ENCODE peak calls at places on chromosomes 7 and 10, in nine cellular contexts. One of them, this sample, is unnamed.

GRCh38 chr7:115417662-115418061 is 495.8 kb downstream of the MDFIC start:
- DNase-seq in fibroblast of mammary gland: no peak
- DNase-seq in HepG2: no peak
- DNase-seq in brain microvascular endothelial cell: no peak
- DNase-seq in colonic mucosa: no peak
- DNase-seq in body of pancreas: no peak
- DNase-seq in AG09309: no peak
- DNase-seq in astrocyte: no peak
- DNase-seq in H1: no peak
- DNase-seq in this sample: no peak

GRCh38 chr7:120502132-120502531 is 229.2 kb downstream of the KCND2 start:
- DNase-seq in fibroblast of mammary gland: no peak
- DNase-seq in HepG2: no peak
- DNase-seq in brain microvascular endothelial cell: no peak
- DNase-seq in colonic mucosa: no peak
- DNase-seq in body of pancreas: no peak
- DNase-seq in AG09309: no peak
- DNase-seq in astrocyte: no peak
- DNase-seq in H1: no peak
- DNase-seq in this sample: no peak

GRCh38 chr7:131586259-131586658 is 29.8 kb upstream of the PODXL start:
- DNase-seq in fibroblast of mammary gland: no peak
- DNase-seq in HepG2: no peak
- DNase-seq in brain microvascular endothelial cell: no peak
- DNase-seq in colonic mucosa: peak
- DNase-seq in body of pancreas: peak
- DNase-seq in AG09309: no peak
- DNase-seq in astrocyte: no peak
- DNase-seq in H1: no peak
- DNase-seq in this sample: no peak

GRCh38 chr10:59898125-59898835 is 8.1 kb downstream of the CCDC6 start:
- DNase-seq in fibroblast of mammary gland: no peak
- DNase-seq in HepG2: no peak
- DNase-seq in brain microvascular endothelial cell: no peak
- DNase-seq in colonic mucosa: no peak
- DNase-seq in body of pancreas: no peak
- DNase-seq in AG09309: no peak
- DNase-seq in astrocyte: no peak
- DNase-seq in H1: no peak
- DNase-seq in this sample: no peak

GRCh38 chr10:62038609-62039190 is 137.2 kb downstream of the ARID5B start:
- DNase-seq in fibroblast of mammary gland: peak
- DNase-seq in HepG2: peak
- DNase-seq in brain microvascular endothelial cell: peak
- DNase-seq in colonic mucosa: peak
- DNase-seq in body of pancreas: peak
- DNase-seq in AG09309: no peak
- DNase-seq in astrocyte: peak
- DNase-seq in H1: no peak
- DNase-seq in this sample: no peak

GRCh38 chr7:139230078-139230477 is 959 bp upstream of the UBN2 start:
- DNase-seq in fibroblast of mammary gland: no peak
- DNase-seq in HepG2: peak
- DNase-seq in brain microvascular endothelial cell: no peak
- DNase-seq in colonic mucosa: no peak
- DNase-seq in body of pancreas: no peak
- DNase-seq in AG09309: no peak
- DNase-seq in astrocyte: no peak
- DNase-seq in H1: no peak
- DNase-seq in this sample: no peak

GRCh38 chr7:47422631-47423030 is 159.3 kb downstream of the TNS3 start:
- DNase-seq in fibroblast of mammary gland: no peak
- DNase-seq in HepG2: no peak
- DNase-seq in brain microvascular endothelial cell: no peak
- DNase-seq in colonic mucosa: no peak
- DNase-seq in body of pancreas: no peak
- DNase-seq in AG09309: no peak
- DNase-seq in astrocyte: peak
- DNase-seq in H1: no peak
- DNase-seq in this sample: no peak

GRCh38 chr7:12111461-12112405 is 99.4 kb upstream of the TMEM106B start:
- DNase-seq in fibroblast of mammary gland: peak
- DNase-seq in HepG2: no peak
- DNase-seq in brain microvascular endothelial cell: no peak
- DNase-seq in colonic mucosa: no peak
- DNase-seq in body of pancreas: peak
- DNase-seq in AG09309: no peak
- DNase-seq in astrocyte: peak
- DNase-seq in H1: peak
- DNase-seq in this sample: no peak

GRCh38 chr7:104230606-104231005 is 22.8 kb upstream of the ORC5 start:
- DNase-seq in fibroblast of mammary gland: peak
- DNase-seq in HepG2: no peak
- DNase-seq in brain microvascular endothelial cell: no peak
- DNase-seq in colonic mucosa: no peak
- DNase-seq in body of pancreas: no peak
- DNase-seq in AG09309: no peak
- DNase-seq in astrocyte: peak
- DNase-seq in H1: no peak
- DNase-seq in this sample: no peak

GRCh38 chr7:133480868-133481267 is 228.0 kb downstream of the EXOC4 start:
- DNase-seq in fibroblast of mammary gland: no peak
- DNase-seq in HepG2: no peak
- DNase-seq in brain microvascular endothelial cell: no peak
- DNase-seq in colonic mucosa: no peak
- DNase-seq in body of pancreas: no peak
- DNase-seq in AG09309: no peak
- DNase-seq in astrocyte: no peak
- DNase-seq in H1: no peak
- DNase-seq in this sample: no peak

GRCh38 chr7:37108615-37109014 is 340.0 kb downstream of the ELMO1 start:
- DNase-seq in fibroblast of mammary gland: no peak
- DNase-seq in HepG2: no peak
- DNase-seq in brain microvascular endothelial cell: no peak
- DNase-seq in colonic mucosa: no peak
- DNase-seq in body of pancreas: no peak
- DNase-seq in AG09309: no peak
- DNase-seq in astrocyte: no peak
- DNase-seq in H1: no peak
- DNase-seq in this sample: no peak

GRCh38 chr10:5447071-5447470 is 34.7 kb downstream of the NET1 start:
- DNase-seq in fibroblast of mammary gland: peak
- DNase-seq in HepG2: no peak
- DNase-seq in brain microvascular endothelial cell: no peak
- DNase-seq in colonic mucosa: no peak
- DNase-seq in body of pancreas: no peak
- DNase-seq in AG09309: no peak
- DNase-seq in astrocyte: peak
- DNase-seq in H1: no peak
- DNase-seq in this sample: no peak

GRCh38 chr7:1884583-1885350 is 214.7 kb downstream of the ELFN1 start:
- DNase-seq in fibroblast of mammary gland: peak
- DNase-seq in HepG2: no peak
- DNase-seq in brain microvascular endothelial cell: no peak
- DNase-seq in colonic mucosa: no peak
- DNase-seq in body of pancreas: no peak
- DNase-seq in AG09309: no peak
- DNase-seq in astrocyte: no peak
- DNase-seq in H1: no peak
- DNase-seq in this sample: no peak

GRCh38 chr10:110493832-110494426 is 3.8 kb upstream of the DUSP5 start:
- DNase-seq in fibroblast of mammary gland: peak
- DNase-seq in HepG2: no peak
- DNase-seq in brain microvascular endothelial cell: no peak
- DNase-seq in colonic mucosa: no peak
- DNase-seq in body of pancreas: no peak
- DNase-seq in AG09309: no peak
- DNase-seq in astrocyte: no peak
- DNase-seq in H1: no peak
- DNase-seq in this sample: no peak

GRCh38 chr10:110497438-110498086 is at the start of gene DUSP5:
- DNase-seq in fibroblast of mammary gland: peak
- DNase-seq in HepG2: peak
- DNase-seq in brain microvascular endothelial cell: peak
- DNase-seq in colonic mucosa: peak
- DNase-seq in body of pancreas: peak
- DNase-seq in AG09309: peak
- DNase-seq in astrocyte: peak
- DNase-seq in H1: peak
- DNase-seq in this sample: no peak

GRCh38 chr10:110494532-110494931 is 3.2 kb upstream of the DUSP5 start:
- DNase-seq in fibroblast of mammary gland: peak
- DNase-seq in HepG2: no peak
- DNase-seq in brain microvascular endothelial cell: no peak
- DNase-seq in colonic mucosa: no peak
- DNase-seq in body of pancreas: no peak
- DNase-seq in AG09309: no peak
- DNase-seq in astrocyte: no peak
- DNase-seq in H1: no peak
- DNase-seq in this sample: no peak

GRCh38 chr10:110496553-110497437 is 912 bp upstream of the DUSP5 start:
- DNase-seq in fibroblast of mammary gland: no peak
- DNase-seq in HepG2: no peak
- DNase-seq in brain microvascular endothelial cell: peak
- DNase-seq in colonic mucosa: no peak
- DNase-seq in body of pancreas: no peak
- DNase-seq in AG09309: no peak
- DNase-seq in astrocyte: no peak
- DNase-seq in H1: no peak
- DNase-seq in this sample: no peak

GRCh38 chr10:110495731-110496552 is 1.8 kb upstream of the DUSP5 start:
- DNase-seq in fibroblast of mammary gland: peak
- DNase-seq in HepG2: no peak
- DNase-seq in brain microvascular endothelial cell: peak
- DNase-seq in colonic mucosa: no peak
- DNase-seq in body of pancreas: no peak
- DNase-seq in AG09309: peak
- DNase-seq in astrocyte: peak
- DNase-seq in H1: no peak
- DNase-seq in this sample: no peak
- H3K4me3 ChIP-seq in fibroblast of mammary gland: peak
- H3K4me3 ChIP-seq in HepG2: no peak
- H3K4me3 ChIP-seq in brain microvascular endothelial cell: peak
- H3K4me3 ChIP-seq in colonic mucosa: no peak
- H3K4me3 ChIP-seq in body of pancreas: no peak
- H3K4me3 ChIP-seq in AG09309: peak
- H3K4me3 ChIP-seq in astrocyte: peak
- H3K4me3 ChIP-seq in H1: peak
- H3K4me3 ChIP-seq in this sample: peak

GRCh38 chr10:69087600-69088470 is at the start of gene SRGN:
- DNase-seq in fibroblast of mammary gland: peak
- DNase-seq in HepG2: no peak
- DNase-seq in brain microvascular endothelial cell: peak
- DNase-seq in colonic mucosa: peak
- DNase-seq in body of pancreas: peak
- DNase-seq in AG09309: peak
- DNase-seq in astrocyte: peak
- DNase-seq in H1: no peak
- DNase-seq in this sample: no peak

GRCh38 chr10:69086131-69086530 is 1.8 kb upstream of the SRGN start:
- DNase-seq in fibroblast of mammary gland: peak
- DNase-seq in HepG2: no peak
- DNase-seq in brain microvascular endothelial cell: no peak
- DNase-seq in colonic mucosa: no peak
- DNase-seq in body of pancreas: no peak
- DNase-seq in AG09309: no peak
- DNase-seq in astrocyte: no peak
- DNase-seq in H1: no peak
- DNase-seq in this sample: no peak

GRCh38 chr10:69088801-69089501 is 1.0 kb downstream of the SRGN start:
- DNase-seq in fibroblast of mammary gland: peak
- DNase-seq in HepG2: no peak
- DNase-seq in brain microvascular endothelial cell: peak
- DNase-seq in colonic mucosa: no peak
- DNase-seq in body of pancreas: peak
- DNase-seq in AG09309: no peak
- DNase-seq in astrocyte: peak
- DNase-seq in H1: no peak
- DNase-seq in this sample: no peak

GRCh38 chr10:69089638-69090599 is 2.0 kb downstream of the SRGN start:
- DNase-seq in fibroblast of mammary gland: peak
- DNase-seq in HepG2: no peak
- DNase-seq in brain microvascular endothelial cell: peak
- DNase-seq in colonic mucosa: peak
- DNase-seq in body of pancreas: peak
- DNase-seq in AG09309: no peak
- DNase-seq in astrocyte: peak
- DNase-seq in H1: no peak
- DNase-seq in this sample: no peak

DNA sequence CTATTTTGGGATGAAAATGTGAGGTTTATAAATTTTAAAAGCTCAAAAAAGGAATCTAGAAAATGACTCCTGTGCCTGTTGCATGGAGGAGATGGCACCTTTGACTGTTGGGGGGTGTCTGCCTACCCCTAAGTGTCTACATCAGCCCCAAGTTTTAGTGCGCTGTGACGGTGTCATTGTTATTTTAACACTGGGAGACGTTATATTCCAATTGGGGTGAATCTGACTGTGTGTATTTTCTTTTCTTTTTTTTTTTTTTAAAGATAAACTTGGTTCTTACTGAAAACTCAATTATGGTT is 517 bp downstream of the SRGN start:
- DNase-seq in fibroblast of mammary gland: no peak
- DNase-seq in HepG2: no peak
- DNase-seq in brain microvascular endothelial cell: no peak
- DNase-seq in colonic mucosa: no peak
- DNase-seq in body of pancreas: no peak
- DNase-seq in AG09309: no peak
- DNase-seq in astrocyte: no peak
- DNase-seq in H1: no peak
- DNase-seq in this sample: no peak
- H3K4me3 ChIP-seq in fibroblast of mammary gland: peak
- H3K4me3 ChIP-seq in HepG2: no peak
- H3K4me3 ChIP-seq in brain microvascular endothelial cell: peak
- H3K4me3 ChIP-seq in colonic mucosa: peak
- H3K4me3 ChIP-seq in body of pancreas: no peak
- H3K4me3 ChIP-seq in AG09309: peak
- H3K4me3 ChIP-seq in astrocyte: peak
- H3K4me3 ChIP-seq in H1: no peak
- H3K4me3 ChIP-seq in this sample: no peak

GRCh38 chr7:38312776-38313175 is 39.3 kb upstream of the TARP start:
- DNase-seq in fibroblast of mammary gland: no peak
- DNase-seq in HepG2: no peak
- DNase-seq in brain microvascular endothelial cell: no peak
- DNase-seq in colonic mucosa: no peak
- DNase-seq in body of pancreas: no peak
- DNase-seq in AG09309: no peak
- DNase-seq in astrocyte: no peak
- DNase-seq in H1: no peak
- DNase-seq in this sample: no peak
- H3K4me3 ChIP-seq in fibroblast of mammary gland: no peak
- H3K4me3 ChIP-seq in HepG2: no peak
- H3K4me3 ChIP-seq in brain microvascular endothelial cell: no peak
- H3K4me3 ChIP-seq in colonic mucosa: no peak
- H3K4me3 ChIP-seq in body of pancreas: no peak
- H3K4me3 ChIP-seq in AG09309: no peak
- H3K4me3 ChIP-seq in astrocyte: no peak
- H3K4me3 ChIP-seq in H1: no peak
- H3K4me3 ChIP-seq in this sample: no peak

DNA sequence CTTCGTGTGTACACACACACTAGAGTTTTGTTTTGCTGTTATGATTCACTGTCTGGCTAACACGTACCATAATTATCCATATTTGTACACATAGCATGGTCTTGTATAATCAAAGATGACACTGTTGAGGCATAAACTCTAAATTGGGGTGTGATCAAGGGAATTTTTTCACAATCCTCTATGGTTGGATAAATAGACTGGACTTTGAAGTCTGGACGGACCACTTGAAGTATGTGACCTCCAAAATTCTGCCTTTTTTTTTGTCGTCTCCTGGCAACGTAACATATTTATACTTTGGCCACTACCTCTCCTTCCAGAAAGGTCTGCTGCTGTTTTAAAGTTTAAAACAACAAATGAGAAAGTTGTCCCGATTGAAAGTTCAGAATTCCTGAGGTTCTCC is 193.4 kb downstream of the CACNB2 start:
- DNase-seq in fibroblast of mammary gland: no peak
- DNase-seq in HepG2: peak
- DNase-seq in brain microvascular endothelial cell: no peak
- DNase-seq in colonic mucosa: no peak
- DNase-seq in body of pancreas: no peak
- DNase-seq in AG09309: no peak
- DNase-seq in astrocyte: no peak
- DNase-seq in H1: no peak
- DNase-seq in this sample: no peak
- H3K4me3 ChIP-seq in fibroblast of mammary gland: no peak
- H3K4me3 ChIP-seq in HepG2: no peak
- H3K4me3 ChIP-seq in brain microvascular endothelial cell: no peak
- H3K4me3 ChIP-seq in colonic mucosa: no peak
- H3K4me3 ChIP-seq in body of pancreas: no peak
- H3K4me3 ChIP-seq in AG09309: no peak
- H3K4me3 ChIP-seq in astrocyte: no peak
- H3K4me3 ChIP-seq in H1: no peak
- H3K4me3 ChIP-seq in this sample: no peak

This sample was measured in retinal pigment epithelial cell.